ENCODE peak calls at places on chromosomes 12 and 14, in six cellular contexts. Q is H1; P is neuronal stem cell; W is CD8-positive, alpha-beta memory T cell; D is A549; V is right cardiac atrium. Z is an unnamed sample. For H3K4me1, the result is how much of the 10 kb centered on the place peaks cover.

GRCh38 chr12:11797317-11797913 is 147.9 kb downstream of the ETV6 start:
- DNase-seq in Q (no peak), P (no peak), W (no peak), D (no peak), V (peak), Z (no peak)

GRCh38 chr14:61836807-61837206 is 74.6 kb downstream of the SNAPC1 start:
- DNase-seq in Q (no peak), P (no peak), W (no peak), D (no peak), V (no peak), Z (no peak)

GRCh38 chr12:119869720-119870119 is 7.4 kb downstream of the CIT start:
- DNase-seq in Q (no peak), P (no peak), W (no peak), D (peak), V (peak), Z (no peak)

GRCh38 chr12:102958073-102958829 is 777 bp downstream of the ASCL1 start:
- DNase-seq in Q (peak), P (peak), W (no peak), D (peak), V (peak), Z (no peak)

GRCh38 chr12:54352022-54352531 is 12.2 kb downstream of the GPR84 start:
- DNase-seq in Q (peak), P (peak), W (no peak), D (no peak), V (peak), Z (no peak)

GRCh38 chr12:48970702-48971334 is 717 bp downstream of the WNT10B start:
- DNase-seq in Q (no peak), P (no peak), W (no peak), D (no peak), V (peak), Z (no peak)

GRCh38 chr14:106417224-106418049 is 891.1 kb downstream of the TMEM121 start:
- DNase-seq in Q (peak), P (no peak), W (peak), D (no peak), V (peak), Z (peak)

GRCh38 chr14:59028476-59029202 is 159.8 kb upstream of the DAAM1 start:
- DNase-seq in Q (peak), P (peak), W (no peak), D (peak), V (peak), Z (peak)

GRCh38 chr12:89528434-89528833 is 2.6 kb upstream of the POC1B start:
- DNase-seq in Q (no peak), P (no peak), W (no peak), D (no peak), V (no peak), Z (no peak)

GRCh38 chr12:108730337-108731104 is 797 bp downstream of the CORO1C start:
- DNase-seq in Q (peak), P (peak), W (peak), D (peak), V (peak), Z (no peak)

GRCh38 chr12:105067511-105068031 is 16.7 kb downstream of the ALDH1L2 start:
- DNase-seq in Q (no peak), P (no peak), W (no peak), D (no peak), V (no peak), Z (no peak)

GRCh38 chr12:88529531-88530488 is 50.5 kb downstream of the KITLG start:
- DNase-seq in Q (no peak), P (no peak), W (no peak), D (no peak), V (peak), Z (no peak)

GRCh38 chr12:46916796-46917419 is 91.1 kb upstream of the SLC38A4 start:
- DNase-seq in Q (no peak), P (no peak), W (no peak), D (no peak), V (no peak), Z (no peak)

GRCh38 chr12:7079826-7080125 is 12.5 kb downstream of the C1R start:
- DNase-seq in Q (no peak), P (no peak), W (no peak), D (no peak), V (no peak), Z (no peak)

GRCh38 chr14:49622022-49622607 is 1.5 kb downstream of the MGAT2 start:
- DNase-seq in Q (no peak), P (no peak), W (no peak), D (no peak), V (no peak), Z (no peak)

GRCh38 chr12:93256258-93256969 is 121.3 kb upstream of the NUDT4 start:
- DNase-seq in Q (no peak), P (no peak), W (no peak), D (no peak), V (no peak), Z (no peak)

GRCh38 chr14:91349481-91350074 is 68.0 kb downstream of the CCDC88C start:
- DNase-seq in Q (no peak), P (no peak), W (peak), D (no peak), V (peak), Z (no peak)

GRCh38 chr12:13130981-13131380 is 27.5 kb upstream of the GSG1 start:
- DNase-seq in Q (no peak), P (no peak), W (no peak), D (no peak), V (no peak), Z (no peak)

GRCh38 chr14:73203527-73203926 is 33.8 kb upstream of the PAPLN start:
- DNase-seq in Q (no peak), P (no peak), W (no peak), D (no peak), V (no peak), Z (no peak)

GRCh38 chr14:68013326-68013725 is 193.7 kb downstream of the RAD51B start:
- DNase-seq in Q (no peak), P (no peak), W (no peak), D (no peak), V (no peak), Z (no peak)

GRCh38 chr14:81095539-81095938 is 125.2 kb downstream of the GTF2A1 start:
- DNase-seq in Q (no peak), P (no peak), W (no peak), D (no peak), V (no peak), Z (no peak)

GRCh38 chr12:46919666-46920065 is 93.9 kb upstream of the SLC38A4 start:
- DNase-seq in Q (no peak), P (no peak), W (no peak), D (no peak), V (no peak), Z (no peak)

GRCh38 chr12:8734873-8735381 is 37.1 kb downstream of the RIMKLB start:
- DNase-seq in Q (no peak), P (no peak), W (no peak), D (no peak), V (no peak), Z (no peak)

GRCh38 chr14:29937116-29937515 is 9.5 kb upstream of the PRKD1 start:
- DNase-seq in Q (no peak), P (no peak), W (no peak), D (no peak), V (no peak), Z (no peak)

GRCh38 chr12:67035121-67035520 is 234.0 kb upstream of the CAND1 start:
- DNase-seq in Q (no peak), P (peak), W (no peak), D (no peak), V (no peak), Z (no peak)

GRCh38 chr12:122837306-122838265 is 2.3 kb downstream of the HIP1R start:
- DNase-seq in Q (no peak), P (no peak), W (no peak), D (no peak), V (no peak), Z (no peak)

GRCh38 chr14:54698501-54698900 is 131.6 kb downstream of the SAMD4A start:
- DNase-seq in Q (no peak), P (no peak), W (no peak), D (no peak), V (peak), Z (no peak)

GRCh38 chr12:89126712-89127111 is 225.6 kb downstream of the DUSP6 start:
- DNase-seq in Q (no peak), P (no peak), W (no peak), D (no peak), V (no peak), Z (no peak)

GRCh38 chr14:89792489-89793366 is 161.8 kb downstream of the EFCAB11 start:
- DNase-seq in Q (no peak), P (no peak), W (no peak), D (no peak), V (peak), Z (no peak)

GRCh38 chr12:72522411-72522810 is 250.2 kb downstream of the TRHDE start:
- DNase-seq in Q (no peak), P (no peak), W (no peak), D (no peak), V (no peak), Z (no peak)

GRCh38 chr14:29805415-29806123 is 122.1 kb downstream of the PRKD1 start:
- DNase-seq in Q (no peak), P (no peak), W (no peak), D (no peak), V (peak), Z (peak)

GRCh38 chr14:72649603-72650227 is 244.2 kb downstream of the DPF3 start:
- DNase-seq in Q (no peak), P (no peak), W (no peak), D (no peak), V (no peak), Z (no peak)

GRCh38 chr12:26880625-26881024 is 47.6 kb upstream of the ITPR2 start:
- DNase-seq in Q (no peak), P (no peak), W (no peak), D (no peak), V (no peak), Z (no peak)

GRCh38 chr12:44441155-44441554 is 435.0 kb downstream of the NELL2 start:
- DNase-seq in Q (no peak), P (no peak), W (no peak), D (no peak), V (no peak), Z (no peak)

GRCh38 chr12:97131220-97131981 is 224.3 kb downstream of the NEDD1 start:
- DNase-seq in Q (no peak), P (peak), W (no peak), D (no peak), V (no peak), Z (no peak)

GRCh38 chr12:20865873-20866272 is 55.4 kb downstream of the SLCO1B3 start:
- DNase-seq in Q (no peak), P (no peak), W (no peak), D (no peak), V (no peak), Z (no peak)

GRCh38 chr14:50860478-50861086 is 11.3 kb upstream of the ABHD12B start:
- DNase-seq in Q (peak), P (peak), W (peak), D (peak), V (peak), Z (peak)

DNA sequence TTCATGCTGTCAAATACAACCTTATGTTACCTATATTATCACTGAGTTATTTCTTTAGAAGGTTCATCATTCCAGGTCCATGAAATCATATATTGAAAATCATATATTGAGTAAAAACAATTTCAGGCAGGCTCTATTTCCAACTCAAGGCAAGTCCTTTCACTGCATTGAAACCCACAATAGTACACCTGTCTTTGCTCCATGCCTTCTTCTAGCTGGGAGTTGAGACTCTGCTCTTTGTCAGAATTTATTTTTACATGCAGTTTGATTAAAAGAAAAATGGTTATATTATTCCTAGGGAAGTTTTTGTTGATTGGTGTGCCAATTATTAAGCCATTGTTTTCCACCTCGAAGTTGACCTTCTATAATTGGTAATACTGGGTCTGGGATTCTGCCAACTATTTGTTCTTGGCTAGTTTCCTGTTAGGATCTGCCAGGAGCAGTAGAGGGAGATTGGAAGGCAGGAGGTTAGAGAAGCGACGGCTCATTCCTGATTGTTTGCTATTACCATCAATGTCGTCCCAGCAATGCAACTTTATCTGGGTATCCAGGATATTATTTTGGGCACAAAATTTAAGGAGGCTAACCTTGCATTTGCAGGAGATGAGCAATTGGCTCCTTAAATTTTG is 79.5 kb upstream of the MIS18BP1 start:
- DNase-seq in Q (no peak), P (no peak), W (no peak), D (no peak), V (no peak), Z (no peak)
- H3K27ac ChIP-seq in Q (no peak), P (no peak), W (no peak), D (no peak), V (no peak), Z (no peak)

GRCh38 chr12:22624573-22624907 is 431 bp upstream of the ETNK1 start:
- DNase-seq in Q (no peak), P (no peak), W (no peak), D (peak), V (no peak), Z (no peak)

GRCh38 chr12:22626429-22626828 is 1.5 kb downstream of the ETNK1 start:
- DNase-seq in Q (no peak), P (no peak), W (no peak), D (no peak), V (no peak), Z (no peak)

GRCh38 chr12:22624908-22625646 is at the start of gene ETNK1:
- DNase-seq in Q (peak), P (peak), W (peak), D (peak), V (peak), Z (no peak)

GRCh38 chr12:22627351-22627750 is 2.4 kb downstream of the ETNK1 start:
- DNase-seq in Q (no peak), P (no peak), W (no peak), D (no peak), V (no peak), Z (no peak)

DNA sequence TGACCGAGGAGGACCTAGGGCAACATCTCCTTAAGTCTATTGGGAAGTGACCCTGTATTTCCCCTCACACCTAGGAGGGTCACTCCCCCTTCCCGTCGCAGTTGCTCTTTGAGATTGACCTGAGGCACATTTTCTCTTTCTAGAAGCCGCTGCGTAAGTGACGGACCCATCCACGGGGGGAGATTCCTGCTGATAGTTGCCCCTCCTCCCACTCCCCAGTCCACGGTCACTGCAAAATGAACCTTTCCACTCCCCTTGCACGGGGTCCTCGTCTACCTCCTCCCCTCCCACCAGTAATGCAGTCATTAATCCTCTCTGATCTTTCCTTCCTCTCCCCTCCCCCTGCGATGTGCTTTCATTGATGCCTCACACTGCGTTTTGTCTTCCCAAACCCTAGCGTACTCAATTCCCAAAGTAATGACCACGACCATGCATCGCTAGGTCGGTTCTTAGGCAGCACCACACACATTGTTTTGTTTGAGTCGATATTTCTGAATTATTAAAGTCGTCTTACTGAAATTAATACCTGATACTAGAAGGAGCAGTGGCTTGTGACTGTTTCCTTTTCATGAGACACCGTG is 790 bp downstream of the ETNK1 start:
- DNase-seq in Q (peak), P (peak), W (peak), D (peak), V (no peak), Z (no peak)
- H3K4me1 ChIP-seq in Q (under half), P (under half), W (under half), D (under half), V (under half), Z (under half)

DNA sequence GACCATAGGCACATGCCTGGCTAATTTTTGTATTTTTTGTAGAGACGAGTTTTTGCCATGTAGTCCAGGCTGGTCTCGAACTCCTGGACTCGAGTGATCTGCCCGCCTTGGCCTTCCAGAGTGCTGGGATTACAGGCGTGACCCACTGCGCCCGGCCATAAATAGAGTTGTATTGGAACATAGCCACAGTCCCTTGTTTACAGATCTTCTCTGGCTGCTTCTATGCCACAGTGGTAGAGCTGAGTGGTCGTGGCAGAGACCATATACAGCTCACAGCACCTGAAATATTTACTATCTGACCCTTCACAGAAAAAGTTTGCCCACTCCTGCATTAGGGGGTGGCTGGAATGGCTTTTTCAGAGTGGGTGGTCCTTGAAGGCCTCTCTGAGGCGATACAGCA is 28.0 kb upstream of the TSPAN9 start:
- DNase-seq in Q (no peak), P (no peak), W (no peak), D (no peak), V (no peak), Z (no peak)
- H3K27ac ChIP-seq in Q (no peak), P (no peak), W (no peak), D (no peak), V (no peak), Z (no peak)

GRCh38 chr12:110247340-110248095 is 33.5 kb upstream of the ATP2A2 start:
- DNase-seq in Q (no peak), P (no peak), W (no peak), D (peak), V (peak), Z (no peak)

GRCh38 chr12:110248096-110248447 is 33.0 kb upstream of the ATP2A2 start:
- DNase-seq in Q (no peak), P (no peak), W (no peak), D (no peak), V (no peak), Z (no peak)

GRCh38 chr12:110251381-110251780 is 29.7 kb upstream of the ATP2A2 start:
- DNase-seq in Q (no peak), P (no peak), W (no peak), D (no peak), V (no peak), Z (no peak)

GRCh38 chr12:110249716-110250225 is 31.3 kb upstream of the ATP2A2 start:
- DNase-seq in Q (no peak), P (no peak), W (no peak), D (no peak), V (peak), Z (no peak)

DNA sequence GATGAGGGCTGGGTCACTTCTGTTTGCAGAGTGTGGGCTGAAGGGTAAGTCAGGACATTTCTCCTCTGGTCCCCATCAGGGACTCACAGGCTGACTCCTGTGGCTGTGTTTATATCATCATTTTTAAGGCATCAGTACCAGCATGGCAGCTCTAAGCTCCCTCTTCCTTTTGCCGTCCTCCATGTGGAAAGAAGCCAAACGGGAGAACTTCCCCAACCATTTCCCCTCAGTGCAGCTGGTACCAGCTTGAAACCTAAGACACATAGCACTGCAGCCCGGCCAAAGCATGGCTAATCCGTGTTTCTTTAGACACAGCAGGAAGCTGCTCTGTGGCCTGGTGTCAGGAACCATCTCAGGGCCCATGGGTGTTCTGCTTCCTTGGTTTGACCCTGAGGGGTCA is 31.9 kb upstream of the ATP2A2 start:
- DNase-seq in Q (no peak), P (no peak), W (no peak), D (no peak), V (peak), Z (no peak)
- H3K4me1 ChIP-seq in Q (under half), P (under half), W (under half), D (half or more), V (under half), Z (under half)

GRCh38 chr14:104390941-104391901 is 188.3 kb upstream of the C14orf180 start:
- DNase-seq in Q (no peak), P (no peak), W (no peak), D (no peak), V (peak), Z (no peak)
- H3K27ac ChIP-seq in Q (no peak), P (no peak), W (no peak), D (no peak), V (no peak), Z (no peak)

DNA sequence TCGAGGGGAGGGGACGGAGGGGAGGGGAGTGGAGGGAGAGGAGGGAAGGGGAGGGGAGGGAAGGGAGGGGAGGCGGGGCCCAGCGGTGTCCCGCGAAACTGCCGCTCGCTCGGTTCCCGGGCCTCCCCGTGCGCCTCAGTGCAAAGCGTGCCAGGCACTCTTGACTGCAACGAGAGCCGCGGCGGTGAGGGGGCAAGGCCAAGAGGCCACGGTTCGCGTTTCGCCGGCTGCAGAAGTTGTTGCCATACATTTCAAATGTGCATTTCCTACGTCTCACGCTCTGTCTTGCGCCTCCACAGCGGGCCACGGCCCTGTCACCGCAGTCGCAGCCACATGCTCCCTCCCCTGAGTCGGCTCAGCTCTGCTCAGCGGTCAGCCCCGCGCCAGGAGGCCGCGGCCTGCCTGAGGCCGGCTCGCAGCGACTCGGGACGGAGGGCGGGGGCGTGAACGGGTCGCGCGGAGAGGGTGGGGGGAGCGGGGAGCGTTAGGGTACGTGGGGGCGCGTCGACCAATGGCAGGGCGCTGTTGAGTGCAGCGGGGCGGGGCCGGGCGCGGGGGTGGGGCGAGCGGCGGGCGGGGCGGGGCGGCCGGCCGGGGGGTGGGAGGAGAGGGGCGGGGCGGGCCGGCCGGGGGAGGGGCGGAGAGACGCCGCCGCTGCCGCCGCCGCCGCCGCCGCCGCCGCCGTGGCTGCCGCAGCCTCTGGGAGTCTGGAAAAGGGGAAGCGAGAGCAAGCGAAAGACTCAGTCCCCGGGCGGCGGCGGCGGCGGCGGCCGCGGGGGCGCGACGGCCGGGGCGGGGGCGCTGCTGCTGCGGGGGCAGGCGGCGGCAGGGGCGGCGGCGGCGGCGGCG is at the start of gene PPP2R5C:
- DNase-seq in Q (peak), P (peak), W (peak), D (peak), V (peak), Z (no peak)
- H3K4me1 ChIP-seq in Q (under half), P (under half), W (under half), D (under half), V (under half), Z (under half)